ENCODE peak calls at places on chromosomes 12 and 14, in six cellular contexts. One of them, this sample, is unnamed.

GRCh38 chr12:6324936-6325750 is 14.7 kb downstream of the PLEKHG6 start:
- DNase-seq in CD4-positive, alpha-beta T cell: no peak
- DNase-seq in heart left ventricle: no peak
- DNase-seq in stomach: peak; percentile 48
- DNase-seq in CD8-positive, alpha-beta T cell: no peak
- DNase-seq in cardiac muscle cell: no peak
- DNase-seq in this sample: no peak

GRCh38 chr12:109461846-109462766 is 15.0 kb downstream of the KCTD10 start:
- DNase-seq in heart left ventricle: peak; percentile 96
- DNase-seq in CD4-positive, alpha-beta T cell: no peak
- DNase-seq in cardiac muscle cell: peak; percentile 69
- DNase-seq in stomach: peak; percentile 52
- DNase-seq in CD8-positive, alpha-beta T cell: no peak
- DNase-seq in this sample: peak; percentile 88

GRCh38 chr12:31944299-31944698 is 14.9 kb upstream of the RESF1 start:
- DNase-seq in CD4-positive, alpha-beta T cell: no peak
- DNase-seq in heart left ventricle: no peak
- DNase-seq in stomach: no peak
- DNase-seq in CD8-positive, alpha-beta T cell: no peak
- DNase-seq in cardiac muscle cell: no peak
- DNase-seq in this sample: no peak

GRCh38 chr12:120956579-120957360 is 21.6 kb upstream of the HNF1A start:
- DNase-seq in CD8-positive, alpha-beta T cell: no peak
- DNase-seq in cardiac muscle cell: no peak
- DNase-seq in stomach: no peak
- DNase-seq in CD4-positive, alpha-beta T cell: no peak
- DNase-seq in heart left ventricle: no peak
- DNase-seq in this sample: no peak

GRCh38 chr12:59396519-59396918 is 199.3 kb upstream of the SLC16A7 start:
- DNase-seq in cardiac muscle cell: no peak
- DNase-seq in CD8-positive, alpha-beta T cell: no peak
- DNase-seq in heart left ventricle: no peak
- DNase-seq in stomach: peak; percentile 25
- DNase-seq in CD4-positive, alpha-beta T cell: no peak
- DNase-seq in this sample: no peak

GRCh38 chr12:91792597-91792996 is 353.0 kb downstream of the BTG1 start:
- DNase-seq in stomach: no peak
- DNase-seq in heart left ventricle: no peak
- DNase-seq in cardiac muscle cell: no peak
- DNase-seq in CD4-positive, alpha-beta T cell: no peak
- DNase-seq in CD8-positive, alpha-beta T cell: no peak
- DNase-seq in this sample: no peak

GRCh38 chr12:128940974-128941373 is 87.7 kb downstream of the GLT1D1 start:
- DNase-seq in heart left ventricle: no peak
- DNase-seq in CD8-positive, alpha-beta T cell: no peak
- DNase-seq in stomach: no peak
- DNase-seq in CD4-positive, alpha-beta T cell: no peak
- DNase-seq in cardiac muscle cell: no peak
- DNase-seq in this sample: no peak

GRCh38 chr12:112350593-112351592 is 31.3 kb downstream of the HECTD4 start:
- DNase-seq in cardiac muscle cell: no peak
- DNase-seq in CD4-positive, alpha-beta T cell: no peak
- DNase-seq in stomach: no peak
- DNase-seq in CD8-positive, alpha-beta T cell: no peak
- DNase-seq in heart left ventricle: no peak
- DNase-seq in this sample: no peak

GRCh38 chr12:91804533-91804932 is 341.1 kb downstream of the BTG1 start:
- DNase-seq in cardiac muscle cell: no peak
- DNase-seq in heart left ventricle: no peak
- DNase-seq in CD4-positive, alpha-beta T cell: no peak
- DNase-seq in stomach: no peak
- DNase-seq in CD8-positive, alpha-beta T cell: no peak
- DNase-seq in this sample: no peak

GRCh38 chr12:58633479-58633878 is 286.8 kb downstream of the LRIG3 start:
- DNase-seq in heart left ventricle: no peak
- DNase-seq in CD8-positive, alpha-beta T cell: no peak
- DNase-seq in cardiac muscle cell: no peak
- DNase-seq in CD4-positive, alpha-beta T cell: no peak
- DNase-seq in stomach: no peak
- DNase-seq in this sample: no peak

GRCh38 chr12:5124401-5124800 is 80.7 kb downstream of the KCNA5 start:
- DNase-seq in CD4-positive, alpha-beta T cell: no peak
- DNase-seq in stomach: no peak
- DNase-seq in heart left ventricle: no peak
- DNase-seq in cardiac muscle cell: no peak
- DNase-seq in CD8-positive, alpha-beta T cell: no peak
- DNase-seq in this sample: no peak

GRCh38 chr12:69639400-69640016 is 28.8 kb upstream of the LRRC10 start:
- DNase-seq in heart left ventricle: peak; percentile 64
- DNase-seq in stomach: peak; percentile 67
- DNase-seq in CD4-positive, alpha-beta T cell: peak; percentile 22
- DNase-seq in cardiac muscle cell: peak; percentile 84
- DNase-seq in CD8-positive, alpha-beta T cell: peak; percentile 41
- DNase-seq in this sample: peak; percentile 34

GRCh38 chr14:63186453-63186852 is 17.8 kb upstream of the RHOJ start:
- DNase-seq in cardiac muscle cell: no peak
- DNase-seq in CD8-positive, alpha-beta T cell: no peak
- DNase-seq in heart left ventricle: no peak
- DNase-seq in stomach: no peak
- DNase-seq in CD4-positive, alpha-beta T cell: no peak
- DNase-seq in this sample: peak; percentile 44

GRCh38 chr12:131834798-131835615 is 6.8 kb downstream of the MMP17 start:
- DNase-seq in stomach: peak; percentile 59
- DNase-seq in CD4-positive, alpha-beta T cell: no peak
- DNase-seq in heart left ventricle: no peak
- DNase-seq in CD8-positive, alpha-beta T cell: no peak
- DNase-seq in cardiac muscle cell: no peak
- DNase-seq in this sample: no peak

GRCh38 chr12:121989266-121989950 is 32.3 kb upstream of the BCL7A start:
- DNase-seq in heart left ventricle: no peak
- DNase-seq in cardiac muscle cell: no peak
- DNase-seq in CD4-positive, alpha-beta T cell: no peak
- DNase-seq in CD8-positive, alpha-beta T cell: no peak
- DNase-seq in stomach: no peak
- DNase-seq in this sample: no peak

GRCh38 chr14:63727231-63727735 is 582 bp downstream of the SGPP1 start:
- DNase-seq in CD4-positive, alpha-beta T cell: no peak
- DNase-seq in CD8-positive, alpha-beta T cell: peak; percentile 9
- DNase-seq in cardiac muscle cell: peak; percentile 69
- DNase-seq in heart left ventricle: peak; percentile 43
- DNase-seq in stomach: peak; percentile 36
- DNase-seq in this sample: peak; percentile 2

GRCh38 chr12:51475543-51475942 is 50.9 kb downstream of the SLC4A8 start:
- DNase-seq in cardiac muscle cell: no peak
- DNase-seq in heart left ventricle: no peak
- DNase-seq in stomach: peak; percentile 56
- DNase-seq in CD4-positive, alpha-beta T cell: no peak
- DNase-seq in CD8-positive, alpha-beta T cell: no peak
- DNase-seq in this sample: no peak

GRCh38 chr14:32473476-32473875 is 144.4 kb downstream of the AKAP6 start:
- DNase-seq in CD8-positive, alpha-beta T cell: no peak
- DNase-seq in cardiac muscle cell: no peak
- DNase-seq in stomach: no peak
- DNase-seq in heart left ventricle: peak; percentile 60
- DNase-seq in CD4-positive, alpha-beta T cell: no peak
- DNase-seq in this sample: no peak

GRCh38 chr12:101670007-101670671 is 27.3 kb upstream of the CHPT1 start:
- DNase-seq in cardiac muscle cell: peak; percentile 43
- DNase-seq in CD8-positive, alpha-beta T cell: no peak
- DNase-seq in CD4-positive, alpha-beta T cell: peak; percentile 41
- DNase-seq in heart left ventricle: no peak
- DNase-seq in stomach: no peak
- DNase-seq in this sample: peak; percentile 7

GRCh38 chr12:130009961-130010360 is 106.1 kb upstream of the TMEM132D start:
- DNase-seq in CD4-positive, alpha-beta T cell: no peak
- DNase-seq in stomach: no peak
- DNase-seq in heart left ventricle: no peak
- DNase-seq in cardiac muscle cell: no peak
- DNase-seq in CD8-positive, alpha-beta T cell: no peak
- DNase-seq in this sample: no peak

GRCh38 chr12:124480469-124481256 is 86.7 kb downstream of the NCOR2 start:
- DNase-seq in stomach: peak; percentile 69
- DNase-seq in cardiac muscle cell: peak; percentile 20
- DNase-seq in heart left ventricle: peak; percentile 80
- DNase-seq in CD8-positive, alpha-beta T cell: no peak
- DNase-seq in CD4-positive, alpha-beta T cell: no peak
- DNase-seq in this sample: no peak

GRCh38 chr12:132812631-132813305 is 15.9 kb downstream of the GOLGA3 start:
- DNase-seq in cardiac muscle cell: no peak
- DNase-seq in stomach: no peak
- DNase-seq in heart left ventricle: no peak
- DNase-seq in CD8-positive, alpha-beta T cell: no peak
- DNase-seq in CD4-positive, alpha-beta T cell: no peak
- DNase-seq in this sample: peak; percentile 36

GRCh38 chr12:110149104-110149660 is 25.0 kb downstream of the IFT81 start:
- DNase-seq in stomach: no peak
- DNase-seq in cardiac muscle cell: no peak
- DNase-seq in CD4-positive, alpha-beta T cell: no peak
- DNase-seq in heart left ventricle: no peak
- DNase-seq in CD8-positive, alpha-beta T cell: no peak
- DNase-seq in this sample: no peak

GRCh38 chr14:75222208-75222701 is 45.8 kb upstream of the TMED10 start:
- DNase-seq in CD8-positive, alpha-beta T cell: no peak
- DNase-seq in CD4-positive, alpha-beta T cell: no peak
- DNase-seq in heart left ventricle: peak; percentile 57
- DNase-seq in cardiac muscle cell: no peak
- DNase-seq in stomach: no peak
- DNase-seq in this sample: peak; percentile 33

GRCh38 chr12:130872179-130873096 is 572 bp downstream of the RAN start:
- DNase-seq in heart left ventricle: peak; percentile 41
- DNase-seq in CD4-positive, alpha-beta T cell: peak; percentile 22
- DNase-seq in cardiac muscle cell: peak; percentile 74
- DNase-seq in CD8-positive, alpha-beta T cell: peak; percentile 18
- DNase-seq in stomach: peak; percentile 38
- DNase-seq in this sample: no peak

DNA sequence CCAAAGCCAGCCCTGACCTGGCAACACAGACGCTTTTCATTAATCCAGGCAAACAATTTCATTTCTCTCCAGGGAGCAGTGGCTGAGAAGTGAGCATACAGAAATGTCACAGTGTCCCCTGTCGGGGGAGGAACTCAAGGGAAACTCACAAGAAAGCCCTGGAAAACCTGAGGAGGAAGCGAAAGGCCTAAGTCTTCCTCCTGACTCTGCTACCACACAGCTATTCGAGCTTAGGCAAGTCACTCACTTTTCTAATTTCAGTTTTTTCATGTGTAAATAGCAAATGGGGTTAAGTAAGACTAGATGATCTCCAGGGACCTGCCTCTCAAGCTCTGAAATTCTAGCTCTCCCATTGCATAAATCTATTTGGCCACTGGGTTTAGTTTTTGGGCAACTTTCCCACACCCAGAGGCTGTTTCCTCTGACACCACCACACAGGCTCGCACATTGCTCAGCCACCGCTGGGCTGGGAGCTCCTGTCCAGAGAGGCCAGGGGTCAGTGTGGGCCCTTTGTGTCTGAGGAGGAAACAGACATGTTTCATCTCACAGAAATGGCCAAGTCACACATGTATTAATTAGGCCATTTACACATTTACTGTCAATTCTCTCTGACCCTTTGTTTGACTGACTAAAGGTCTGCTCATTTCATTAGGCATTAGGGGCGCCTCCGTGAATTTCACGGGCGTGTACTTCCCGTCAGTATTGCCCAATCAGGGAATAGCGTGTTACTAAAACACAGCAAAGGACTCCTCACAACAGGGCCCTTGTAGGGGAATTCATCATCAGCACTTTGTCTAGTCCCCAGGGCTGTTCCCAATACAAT is 9.8 kb upstream of the PNMA1 start:
- DNase-seq in stomach: peak; percentile 63
- DNase-seq in cardiac muscle cell: no peak
- DNase-seq in CD8-positive, alpha-beta T cell: no peak
- DNase-seq in heart left ventricle: peak; percentile 84
- DNase-seq in CD4-positive, alpha-beta T cell: no peak
- DNase-seq in this sample: peak; percentile 87
- TF ChIP-seq CTCF in stomach: no peak
- TF ChIP-seq CTCF in cardiac muscle cell: no peak
- TF ChIP-seq CTCF in CD8-positive, alpha-beta T cell: no peak
- TF ChIP-seq CTCF in heart left ventricle: peak; percentile 19
- TF ChIP-seq CTCF in CD4-positive, alpha-beta T cell: no peak
- TF ChIP-seq CTCF in this sample: peak; percentile 34

GRCh38 chr14:21543426-21544350 is 17.5 kb upstream of the SALL2 start:
- DNase-seq in cardiac muscle cell: peak; percentile 27
- DNase-seq in stomach: no peak
- DNase-seq in CD8-positive, alpha-beta T cell: no peak
- DNase-seq in heart left ventricle: no peak
- DNase-seq in CD4-positive, alpha-beta T cell: no peak
- DNase-seq in this sample: no peak
- H3K27ac ChIP-seq in cardiac muscle cell: no peak overlapping the region
- H3K27ac ChIP-seq in stomach: no peak overlapping the region
- H3K27ac ChIP-seq in CD8-positive, alpha-beta T cell: no peak overlapping the region
- H3K27ac ChIP-seq in heart left ventricle: no peak overlapping the region
- H3K27ac ChIP-seq in CD4-positive, alpha-beta T cell: no peak overlapping the region
- H3K27ac ChIP-seq in this sample: no peak overlapping the region

GRCh38 chr12:65094722-65095121 is 26.4 kb downstream of the WIF1 start:
- DNase-seq in cardiac muscle cell: no peak
- DNase-seq in heart left ventricle: no peak
- DNase-seq in stomach: no peak
- DNase-seq in CD8-positive, alpha-beta T cell: no peak
- DNase-seq in CD4-positive, alpha-beta T cell: no peak
- DNase-seq in this sample: no peak

GRCh38 chr12:65086236-65086635 is 34.9 kb downstream of the WIF1 start:
- DNase-seq in stomach: no peak
- DNase-seq in CD8-positive, alpha-beta T cell: no peak
- DNase-seq in CD4-positive, alpha-beta T cell: no peak
- DNase-seq in heart left ventricle: no peak
- DNase-seq in cardiac muscle cell: no peak
- DNase-seq in this sample: no peak

GRCh38 chr12:65084579-65084978 is 36.5 kb downstream of the WIF1 start:
- DNase-seq in cardiac muscle cell: no peak
- DNase-seq in CD4-positive, alpha-beta T cell: no peak
- DNase-seq in CD8-positive, alpha-beta T cell: no peak
- DNase-seq in heart left ventricle: no peak
- DNase-seq in stomach: no peak
- DNase-seq in this sample: no peak

GRCh38 chr12:65093571-65093970 is 27.5 kb downstream of the WIF1 start:
- DNase-seq in stomach: no peak
- DNase-seq in cardiac muscle cell: no peak
- DNase-seq in CD8-positive, alpha-beta T cell: no peak
- DNase-seq in heart left ventricle: no peak
- DNase-seq in CD4-positive, alpha-beta T cell: no peak
- DNase-seq in this sample: no peak

DNA sequence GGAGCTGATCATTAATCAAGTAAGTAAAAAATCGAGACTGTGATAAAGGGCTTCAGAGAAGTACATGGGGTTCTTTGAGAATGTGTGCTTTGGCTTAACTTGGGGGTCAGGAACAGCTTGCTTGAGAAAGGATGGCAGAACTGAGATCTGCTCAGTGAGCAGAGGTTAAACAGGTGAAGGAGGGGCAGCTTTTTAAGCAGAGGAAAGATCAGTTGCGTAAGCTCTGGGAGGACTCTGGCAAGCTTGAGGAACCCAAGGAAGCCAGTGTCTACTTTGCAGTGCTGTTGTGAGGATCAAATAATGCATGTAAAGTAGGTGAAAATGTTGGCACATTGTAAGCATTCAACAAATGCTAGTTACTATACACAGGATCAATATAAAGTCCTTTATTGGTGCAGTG is 30.6 kb downstream of the WIF1 start:
- DNase-seq in stomach: no peak
- DNase-seq in CD4-positive, alpha-beta T cell: no peak
- DNase-seq in heart left ventricle: no peak
- DNase-seq in cardiac muscle cell: no peak
- DNase-seq in CD8-positive, alpha-beta T cell: no peak
- DNase-seq in this sample: no peak
- H3K27me3 ChIP-seq in stomach: peaks cover 11% of the 10 kb centered on the region
- H3K27me3 ChIP-seq in CD4-positive, alpha-beta T cell: peaks cover 19% of the 10 kb centered on the region
- H3K27me3 ChIP-seq in heart left ventricle: peaks cover 37% of the 10 kb centered on the region
- H3K27me3 ChIP-seq in cardiac muscle cell: no peaks in the 10 kb centered on the region
- H3K27me3 ChIP-seq in CD8-positive, alpha-beta T cell: peaks cover 3% of the 10 kb centered on the region
- H3K27me3 ChIP-seq in this sample: peaks cover 4% of the 10 kb centered on the region

GRCh38 chr14:70808402-70809237 is 693 bp downstream of the MAP3K9 start:
- DNase-seq in heart left ventricle: peak; percentile 38
- DNase-seq in CD8-positive, alpha-beta T cell: peak; percentile 37
- DNase-seq in stomach: peak; percentile 39
- DNase-seq in CD4-positive, alpha-beta T cell: peak; percentile 22
- DNase-seq in cardiac muscle cell: peak; percentile 69
- DNase-seq in this sample: no peak
- TF ChIP-seq CTCF in heart left ventricle: no peak
- TF ChIP-seq CTCF in CD8-positive, alpha-beta T cell: no peak
- TF ChIP-seq CTCF in stomach: no peak
- TF ChIP-seq CTCF in CD4-positive, alpha-beta T cell: no peak
- TF ChIP-seq CTCF in cardiac muscle cell: no peak
- TF ChIP-seq CTCF in this sample: no peak